ENCODE peak calls at places on chromosomes 13 and 19, in seven cellular contexts. E is CD8-positive, alpha-beta memory T cell; W is IMR-90; I is uterus; U is adrenal gland; L is left lung; G is ovary. A is an unnamed sample. For H3K36me3, the result is how much of the 10 kb centered on the place peaks cover.

GRCh38 chr13:91036886-91037285 is 310.6 kb upstream of the MIR17HG start:
- DNase-seq in G (no peak), E (no peak), I (no peak), W (no peak), L (no peak), U (no peak), A (no peak)

GRCh38 chr19:46052896-46053295 is 12.1 kb upstream of the IGFL4 start:
- DNase-seq in W (no peak), G (no peak), I (no peak), U (no peak), E (no peak), L (no peak), A (no peak)

GRCh38 chr13:21998279-21998678 is 327.4 kb downstream of the FGF9 start:
- DNase-seq in W (no peak), L (peak), E (no peak), I (no peak), G (no peak), U (no peak), A (no peak)

GRCh38 chr19:29255006-29255405 is 42.1 kb upstream of the UQCRFS1 start:
- DNase-seq in G (no peak), I (no peak), L (no peak), U (no peak), E (no peak), W (no peak), A (no peak)

GRCh38 chr19:42284641-42285341 is 15.7 kb downstream of the CIC start:
- DNase-seq in I (peak), G (peak), W (no peak), E (no peak), L (peak), U (peak), A (no peak)

GRCh38 chr13:49853535-49853934 is 61.1 kb upstream of the KPNA3 start:
- DNase-seq in U (no peak), W (no peak), E (no peak), I (no peak), G (no peak), L (no peak), A (no peak)

GRCh38 chr13:109389892-109390345 is 396.5 kb downstream of the IRS2 start:
- DNase-seq in L (no peak), E (no peak), U (no peak), G (no peak), I (no peak), W (peak), A (no peak)

GRCh38 chr13:26589754-26590153 is 32.3 kb downstream of the WASF3 start:
- DNase-seq in G (peak), E (no peak), L (no peak), U (no peak), W (peak), I (no peak), A (peak)

GRCh38 chr19:44890366-44891015 is 563 bp upstream of the TOMM40 start:
- DNase-seq in L (peak), W (peak), G (peak), E (no peak), I (peak), U (no peak), A (peak)

GRCh38 chr19:46660008-46660517 is 919 bp downstream of the DACT3 start:
- DNase-seq in W (no peak), G (peak), I (peak), L (peak), E (no peak), U (peak), A (no peak)

GRCh38 chr19:8020681-8021080 is 15.2 kb upstream of the ELAVL1 start:
- DNase-seq in I (no peak), U (no peak), L (peak), E (no peak), W (no peak), G (no peak), A (no peak)

GRCh38 chr19:34513767-34514166 is 32.2 kb downstream of the WTIP start:
- DNase-seq in U (no peak), G (no peak), W (no peak), I (no peak), E (no peak), L (no peak), A (no peak)

GRCh38 chr13:30736921-30737320 is 1.6 kb downstream of the ALOX5AP start:
- DNase-seq in W (no peak), E (no peak), U (no peak), G (no peak), I (no peak), L (no peak), A (no peak)

GRCh38 chr19:18057557-18057956 is 29.2 kb downstream of the IL12RB1 start:
- DNase-seq in E (no peak), U (peak), W (no peak), G (peak), I (no peak), L (no peak), A (no peak)

GRCh38 chr13:24097064-24097463 is 63.5 kb upstream of the SPATA13 start:
- DNase-seq in E (no peak), W (peak), I (no peak), L (no peak), G (no peak), U (no peak), A (no peak)

GRCh38 chr13:77946522-77946921 is 27.9 kb upstream of the EDNRB start:
- DNase-seq in G (no peak), E (no peak), W (no peak), I (no peak), U (no peak), L (no peak), A (no peak)

GRCh38 chr19:38868551-38868950 is 9.5 kb downstream of the RINL start:
- DNase-seq in L (no peak), W (no peak), U (no peak), G (no peak), E (no peak), I (no peak), A (no peak)

GRCh38 chr13:99062593-99062992 is 84.7 kb upstream of the DOCK9 start:
- DNase-seq in I (peak), W (peak), U (no peak), E (no peak), G (peak), L (no peak), A (peak)

GRCh38 chr19:30171138-30171635 is 201.0 kb upstream of the ZNF536 start:
- DNase-seq in U (no peak), E (no peak), L (no peak), I (no peak), W (no peak), G (no peak), A (no peak)

GRCh38 chr13:47426126-47426849 is 529.4 kb upstream of the HTR2A start:
- DNase-seq in L (no peak), I (no peak), U (no peak), E (no peak), G (no peak), W (peak), A (peak)

GRCh38 chr19:16435238-16435911 is 36.4 kb downstream of the EPS15L1 start:
- DNase-seq in E (no peak), L (peak), W (peak), U (no peak), G (peak), I (peak), A (peak)

DNA sequence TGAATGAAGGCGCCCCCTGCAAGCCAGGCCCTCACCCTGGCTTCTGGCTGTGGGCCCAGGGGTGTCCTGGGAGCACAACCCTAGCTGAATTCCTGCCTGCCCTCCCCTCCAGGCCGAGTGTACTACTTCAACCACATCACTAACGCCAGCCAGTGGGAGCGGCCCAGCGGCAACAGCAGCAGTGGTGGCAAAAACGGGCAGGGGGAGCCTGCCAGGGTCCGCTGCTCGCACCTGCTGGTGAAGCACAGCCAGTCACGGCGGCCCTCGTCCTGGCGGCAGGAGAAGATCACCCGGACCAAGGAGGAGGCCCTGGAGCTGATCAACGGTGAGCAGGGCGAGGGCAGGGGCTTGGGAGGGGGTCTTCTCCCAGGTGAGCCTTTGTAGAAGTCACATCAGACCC is 3.2 kb downstream of the PIN1 start:
- DNase-seq in I (no peak), E (no peak), W (no peak), G (no peak), L (no peak), U (no peak), A (no peak)
- H3K36me3 ChIP-seq in I (under half), E (under half), W (under half), G (under half), L (half or more), U (under half), A (under half)

DNA sequence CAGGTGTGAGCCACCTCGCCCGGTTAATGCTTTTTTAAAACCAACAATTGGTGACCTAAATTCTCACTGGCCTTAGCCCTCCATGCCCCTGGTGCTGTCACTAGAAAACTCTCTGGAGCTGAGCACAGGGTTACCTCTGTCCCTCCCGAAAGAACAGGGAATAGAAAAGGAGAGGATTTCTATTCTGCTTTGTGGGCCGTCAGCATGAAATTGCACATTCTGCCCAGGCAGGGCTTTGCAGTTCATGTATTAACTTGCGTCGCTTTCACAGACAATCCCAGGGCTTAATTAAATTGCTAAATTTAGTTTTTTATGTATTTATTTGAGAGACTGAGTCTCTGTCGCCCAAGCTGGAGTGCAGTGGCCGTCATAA is 583 bp upstream of the ZNF480 start:
- DNase-seq in U (no peak), G (no peak), E (no peak), L (no peak), W (no peak), I (no peak), A (no peak)
- H3K27ac ChIP-seq in U (peak), G (no peak), E (peak), L (peak), W (peak), I (peak), A (no peak)

DNA sequence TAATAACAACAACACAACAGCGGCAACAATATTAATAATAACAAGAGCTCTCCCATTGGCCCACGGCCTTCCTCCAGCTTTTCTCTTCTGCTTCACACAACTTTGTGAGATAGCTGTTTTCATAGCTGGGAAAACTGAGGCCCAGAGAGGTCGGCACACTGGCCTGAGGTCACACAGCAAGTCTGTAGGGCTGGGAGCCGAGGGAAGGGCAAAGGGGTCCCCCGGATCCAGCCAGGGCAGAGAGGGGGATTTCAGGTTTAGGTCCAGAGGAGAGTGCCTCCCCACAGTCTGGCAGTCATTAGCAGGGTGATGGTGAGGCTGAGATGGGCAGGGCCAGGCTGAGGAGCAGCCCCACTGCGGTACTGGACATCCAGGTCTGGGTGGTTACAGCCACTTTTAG is 9.0 kb upstream of the CADM4 start:
- DNase-seq in G (no peak), U (no peak), I (no peak), W (no peak), L (peak), E (no peak), A (no peak)
- H3K4me3 ChIP-seq in G (no peak), U (no peak), I (no peak), W (no peak), L (no peak), E (no peak), A (no peak)

GRCh38 chr19:13962738-13963602 is 10.7 kb downstream of the DCAF15 start:
- DNase-seq in L (peak), U (no peak), E (no peak), I (peak), W (peak), G (peak), A (no peak)
- H3K36me3 ChIP-seq in L (half or more), U (under half), E (under half), I (under half), W (under half), G (under half), A (under half)

GRCh38 chr13:73945871-73946270 is 188.3 kb downstream of the KLF12 start:
- DNase-seq in L (no peak), E (no peak), U (no peak), W (no peak), I (no peak), G (no peak), A (no peak)
- H3K27ac ChIP-seq in L (no peak), E (no peak), U (no peak), W (no peak), I (no peak), G (no peak), A (no peak)

GRCh38 chr13:113096745-113097305 is 8.8 kb upstream of the F7 start:
- DNase-seq in W (no peak), G (no peak), L (peak), U (no peak), E (no peak), I (no peak), A (no peak)
- H3K4me3 ChIP-seq in W (no peak), G (no peak), L (no peak), U (no peak), E (no peak), I (no peak), A (no peak)

GRCh38 chr19:15369594-15369891 is 10.0 kb downstream of the AKAP8 start:
- DNase-seq in E (no peak), U (no peak), W (no peak), G (no peak), I (no peak), L (peak), A (no peak)

GRCh38 chr19:15368798-15369593 is 10.6 kb downstream of the AKAP8 start:
- DNase-seq in E (no peak), I (no peak), W (no peak), G (no peak), L (peak), U (no peak), A (no peak)

GRCh38 chr19:15365264-15365663 is 14.3 kb downstream of the AKAP8 start:
- DNase-seq in L (no peak), U (no peak), W (no peak), E (no peak), G (no peak), I (no peak), A (no peak)

GRCh38 chr19:15368051-15368632 is 11.4 kb downstream of the AKAP8 start:
- DNase-seq in I (no peak), G (no peak), L (no peak), E (no peak), W (no peak), U (no peak), A (no peak)

DNA sequence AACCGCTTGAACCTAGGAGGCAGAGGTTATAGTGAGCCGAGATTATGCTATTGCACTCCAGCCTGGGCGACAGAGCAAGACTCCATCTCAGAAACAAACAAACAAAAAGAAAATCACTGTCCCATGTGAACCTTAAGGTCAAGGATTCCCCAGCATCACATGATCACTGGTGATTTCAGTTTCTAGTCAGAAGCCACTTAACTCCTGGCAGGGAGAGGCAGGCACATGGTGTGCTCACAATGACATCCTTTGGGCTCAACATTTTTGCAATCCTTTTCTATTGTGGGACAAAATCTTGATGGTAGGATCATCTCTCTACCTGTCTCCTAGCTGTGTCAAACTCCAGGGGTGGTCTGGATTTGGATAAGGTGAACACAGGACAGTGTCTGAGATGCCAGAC is 12.1 kb downstream of the AKAP8 start:
- DNase-seq in G (no peak), L (no peak), E (no peak), U (peak), I (no peak), W (no peak), A (no peak)
- H3K36me3 ChIP-seq in G (under half), L (half or more), E (half or more), U (under half), I (under half), W (half or more), A (half or more)

DNA sequence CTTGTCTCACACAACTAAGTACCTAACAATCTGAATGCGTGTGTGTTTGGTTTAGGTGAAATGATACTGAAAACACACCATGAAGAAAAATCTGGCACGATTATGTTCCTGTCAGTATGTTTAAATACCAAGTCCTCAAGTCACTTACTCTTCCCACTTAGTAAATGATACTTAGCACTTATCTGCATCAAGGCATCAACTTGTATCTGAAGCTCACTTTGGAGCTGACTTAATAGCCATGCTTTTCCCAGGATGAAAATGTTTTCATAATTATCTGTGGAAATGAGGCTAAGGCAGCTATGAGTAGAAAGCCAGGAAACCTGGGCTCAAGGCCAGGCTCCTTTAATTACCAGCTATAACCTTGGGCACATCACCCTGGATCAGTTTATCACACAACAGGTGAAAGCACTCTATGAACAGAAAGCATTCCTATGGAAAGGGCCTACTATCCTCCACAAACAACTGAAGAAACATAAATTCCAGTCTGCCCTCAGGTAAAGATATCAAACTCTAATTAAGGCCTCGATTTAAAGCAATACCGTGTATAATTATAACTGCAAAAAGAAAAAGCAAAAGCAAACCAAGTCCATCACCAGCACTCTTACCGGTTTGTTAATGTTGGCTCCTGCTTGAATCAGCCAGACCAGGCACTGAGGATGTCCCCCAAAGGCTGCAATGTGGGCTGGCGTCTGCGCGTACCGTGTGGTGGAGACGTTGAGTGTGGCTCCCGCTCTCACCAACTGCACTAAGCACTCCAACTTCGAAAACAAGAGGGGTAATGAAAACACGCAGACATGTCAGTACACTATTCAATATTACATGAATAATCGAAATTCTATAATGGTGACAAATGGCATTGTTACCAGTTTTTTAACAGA is 4.6 kb downstream of the ANKRD10 start:
- DNase-seq in U (no peak), L (no peak), W (no peak), I (no peak), G (no peak), E (no peak), A (no peak)
- H3K27ac ChIP-seq in U (no peak), L (no peak), W (no peak), I (peak), G (no peak), E (no peak), A (no peak)

GRCh38 chr19:20070691-20071090 is 7.1 kb upstream of the ZNF90 start:
- DNase-seq in I (no peak), L (no peak), G (no peak), U (no peak), W (no peak), E (no peak), A (no peak)
- H3K4me3 ChIP-seq in I (no peak), L (no peak), G (no peak), U (no peak), W (no peak), E (no peak), A (no peak)